ENCODE peak calls at places on chromosome 21, in six cellular contexts. E, T, O, L, S and M are unnamed samples.

GRCh38 chr21:42570841-42571387 is 57.3 kb downstream of the SLC37A1 start:
- DNase-seq in L (no peak), S (no peak), O (no peak), T (no peak), E (peak), M (peak)

GRCh38 chr21:31490471-31490870 is 146.4 kb upstream of the TIAM1 start:
- DNase-seq in T (no peak), O (no peak), E (no peak), L (no peak), S (no peak), M (no peak)

GRCh38 chr21:45202889-45203288 is 84.8 kb downstream of the POFUT2 start:
- DNase-seq in S (no peak), O (no peak), L (no peak), T (no peak), E (no peak), M (no peak)

GRCh38 chr21:45469273-45470086 is 64.5 kb downstream of the COL18A1 start:
- DNase-seq in S (no peak), O (no peak), E (no peak), L (no peak), T (no peak), M (no peak)

GRCh38 chr21:44423312-44423821 is 31.9 kb upstream of the LRRC3 start:
- DNase-seq in L (no peak), T (no peak), S (no peak), E (no peak), O (no peak), M (no peak)

GRCh38 chr21:34642211-34643075 is 26.4 kb upstream of the CLIC6 start:
- DNase-seq in T (peak), E (no peak), L (peak), S (no peak), O (no peak), M (no peak)

GRCh38 chr21:29166853-29167252 is 36.4 kb downstream of the MAP3K7CL start:
- DNase-seq in L (no peak), E (no peak), O (no peak), S (no peak), T (no peak), M (no peak)

GRCh38 chr21:42213082-42213774 is 5.7 kb upstream of the ABCG1 start:
- DNase-seq in L (no peak), O (no peak), S (no peak), E (no peak), T (no peak), M (no peak)

GRCh38 chr21:45248893-45249381 is 38.8 kb downstream of the POFUT2 start:
- DNase-seq in E (no peak), O (no peak), T (no peak), S (no peak), L (peak), M (no peak)

GRCh38 chr21:45076245-45076661 is 1.9 kb downstream of the ADARB1 start:
- DNase-seq in T (peak), E (no peak), L (peak), O (no peak), S (no peak), M (no peak)

GRCh38 chr21:45167796-45168222 is 93.4 kb downstream of the ADARB1 start:
- DNase-seq in L (peak), S (no peak), O (no peak), T (no peak), E (no peak), M (no peak)

GRCh38 chr21:45322960-45323461 is 35.3 kb upstream of the POFUT2 start:
- DNase-seq in L (no peak), E (no peak), O (no peak), T (no peak), S (no peak), M (no peak)

GRCh38 chr21:38769253-38769780 is 36.4 kb upstream of the ETS2 start:
- DNase-seq in T (no peak), E (no peak), L (peak), S (no peak), O (no peak), M (no peak)

GRCh38 chr21:14114251-14114650 is 96.5 kb downstream of the LIPI start:
- DNase-seq in O (no peak), E (no peak), L (no peak), T (no peak), S (no peak), M (no peak)

GRCh38 chr21:20004353-20004752 is 993.9 kb upstream of the NCAM2 start:
- DNase-seq in L (no peak), S (no peak), O (no peak), T (no peak), E (no peak), M (peak)

GRCh38 chr21:15564907-15565306 is 164.9 kb upstream of the USP25 start:
- DNase-seq in O (no peak), T (no peak), L (no peak), E (no peak), S (no peak), M (no peak)

GRCh38 chr21:43325968-43326367 is 101.0 kb downstream of the SIK1 start:
- DNase-seq in T (no peak), S (no peak), O (no peak), L (no peak), E (no peak), M (no peak)

GRCh38 chr21:42585881-42586280 is 67.5 kb upstream of the PDE9A start:
- DNase-seq in O (no peak), L (no peak), S (no peak), E (no peak), T (no peak), M (no peak)

GRCh38 chr21:46411691-46412090 is 47.0 kb upstream of the DIP2A start:
- DNase-seq in O (no peak), E (no peak), S (no peak), T (no peak), L (no peak), M (no peak)

GRCh38 chr21:26280715-26281310 is 110.2 kb upstream of the APP start:
- DNase-seq in T (no peak), E (no peak), S (no peak), O (no peak), L (no peak), M (no peak)

GRCh38 chr21:37496972-37497371 is 130.4 kb downstream of the DYRK1A start:
- DNase-seq in T (peak), O (no peak), S (no peak), L (peak), E (no peak), M (no peak)

GRCh38 chr21:46374761-46375389 is 50.9 kb downstream of the PCNT start:
- DNase-seq in L (no peak), T (no peak), S (no peak), O (no peak), E (no peak), M (no peak)

GRCh38 chr21:43333301-43334062 is 93.4 kb downstream of the SIK1 start:
- DNase-seq in S (no peak), E (no peak), L (peak), T (peak), O (no peak), M (no peak)

GRCh38 chr21:18499761-18500376 is 96.3 kb upstream of the TMPRSS15 start:
- DNase-seq in L (peak), E (no peak), T (no peak), O (no peak), S (no peak), M (no peak)